ENCODE peak calls at places on chromosomes 1 and 21, in seven cellular contexts. S is GM23248, K is GM23338, R is HCT116, D is MM.1S, Y is PC-3, E is hepatocyte. M is an unnamed sample.
A peak's percentile ranks its signal among the peaks of the same experiment; 100 is the strongest.

GRCh38 chr1:228830954-228831481 is 95.7 kb downstream of the RHOU start:
- DNase-seq in S (peak; percentile 60), K (no peak), Y (peak; percentile 87), R (peak; percentile 64), E (peak; percentile 69), D (no peak), M (no peak)

GRCh38 chr1:181604482-181604881 is 121.2 kb downstream of the CACNA1E start:
- DNase-seq in D (no peak), E (no peak), R (no peak), K (no peak), S (no peak), Y (no peak), M (no peak)

GRCh38 chr1:24348196-24348595 is 29.0 kb downstream of the GRHL3 start:
- DNase-seq in E (no peak), S (no peak), Y (no peak), D (no peak), R (no peak), K (no peak), M (no peak)

GRCh38 chr1:59445040-59445439 is 148.1 kb downstream of the FGGY start:
- DNase-seq in R (no peak), S (peak; percentile 82), Y (peak; percentile 80), K (no peak), E (no peak), D (no peak), M (no peak)

GRCh38 chr1:20634594-20635084 is 1.4 kb downstream of the PINK1 start:
- DNase-seq in D (no peak), R (no peak), E (peak; percentile 66), S (peak; percentile 73), K (peak; percentile 81), Y (peak; percentile 71), M (peak; percentile 81)

GRCh38 chr1:150009604-150010387 is 730 bp downstream of the OTUD7B start:
- DNase-seq in S (peak; percentile 95), D (peak; percentile 25), E (peak; percentile 78), Y (peak; percentile 79), K (peak; percentile 66), R (no peak), M (peak; percentile 67)

GRCh38 chr1:17617787-17618557 is 78.5 kb downstream of the ARHGEF10L start:
- DNase-seq in D (no peak), Y (peak; percentile 23), E (no peak), K (no peak), R (no peak), S (peak; percentile 76), M (no peak)

GRCh38 chr21:15004721-15005370 is 60.0 kb downstream of the NRIP1 start:
- DNase-seq in S (peak; percentile 67), D (no peak), R (no peak), K (peak; percentile 16), Y (no peak), E (no peak), M (no peak)

GRCh38 chr1:29333008-29333407 is 96.7 kb downstream of the PTPRU start:
- DNase-seq in R (no peak), S (no peak), D (no peak), Y (no peak), E (no peak), K (no peak), M (no peak)

GRCh38 chr1:220044683-220045355 is 1.5 kb downstream of the EPRS1 start:
- DNase-seq in K (no peak), R (no peak), D (no peak), E (no peak), S (peak; percentile 18), Y (no peak), M (no peak)

GRCh38 chr1:107617456-107617855 is 347.5 kb downstream of the VAV3 start:
- DNase-seq in Y (no peak), S (no peak), R (no peak), D (no peak), K (no peak), E (no peak), M (no peak)

GRCh38 chr1:74528123-74528522 is 15.7 kb upstream of the LRRC53 start:
- DNase-seq in Y (no peak), D (no peak), R (no peak), S (no peak), E (no peak), K (no peak), M (no peak)

GRCh38 chr1:198156745-198157240 is at the start of gene NEK7:
- DNase-seq in D (peak; percentile 83), R (peak; percentile 59), E (peak; percentile 95), Y (peak; percentile 80), S (peak; percentile 95), K (peak; percentile 76), M (peak; percentile 89)

GRCh38 chr1:18109756-18110597 is 2.4 kb downstream of the IGSF21 start:
- DNase-seq in K (peak; percentile 97), D (no peak), Y (no peak), R (no peak), E (peak; percentile 46), S (peak; percentile 48), M (peak; percentile 87)

GRCh38 chr1:13517193-13517812 is 3.5 kb upstream of the LRRC38 start:
- DNase-seq in K (peak; percentile 91), E (peak; percentile 49), D (no peak), R (peak; percentile 21), Y (peak; percentile 43), S (peak; percentile 53), M (peak; percentile 84)

GRCh38 chr1:56833088-56833487 is 13.9 kb upstream of the FYB2 start:
- DNase-seq in E (no peak), D (no peak), Y (no peak), R (no peak), S (no peak), K (no peak), M (no peak)

GRCh38 chr1:20698195-20698910 is 19.5 kb downstream of the KIF17 start:
- DNase-seq in D (no peak), Y (peak; percentile 80), K (no peak), E (peak; percentile 41), S (peak; percentile 70), R (no peak), M (no peak)

GRCh38 chr1:9848022-9848421 is 24.3 kb upstream of the CLSTN1 start:
- DNase-seq in R (no peak), Y (no peak), D (no peak), K (no peak), E (peak; percentile 67), S (no peak), M (no peak)

GRCh38 chr1:169928438-169929209 is 34.9 kb upstream of the SCYL3 start:
- DNase-seq in E (peak; percentile 54), Y (peak; percentile 61), R (peak; percentile 43), K (peak; percentile 70), S (peak; percentile 69), D (peak; percentile 82), M (peak; percentile 54)

GRCh38 chr1:172352435-172352834 is 68.0 kb upstream of the C1orf105 start:
- DNase-seq in S (peak; percentile 56), Y (peak; percentile 96), E (no peak), R (peak; percentile 73), K (no peak), D (no peak), M (no peak)

GRCh38 chr1:196410768-196411167 is 197.5 kb downstream of the KCNT2 start:
- DNase-seq in D (no peak), E (no peak), K (no peak), Y (no peak), R (no peak), S (no peak), M (no peak)

GRCh38 chr1:232893481-232894313 is 56.7 kb upstream of the NTPCR start:
- DNase-seq in D (no peak), R (no peak), K (no peak), Y (no peak), E (no peak), S (peak; percentile 26), M (no peak)

GRCh38 chr1:232894436-232894835 is 56.0 kb upstream of the NTPCR start:
- DNase-seq in R (no peak), E (no peak), S (no peak), K (no peak), Y (no peak), D (no peak), M (no peak)

GRCh38 chr1:232890340-232890953 is 60.0 kb upstream of the NTPCR start:
- DNase-seq in Y (no peak), S (peak; percentile 2), D (no peak), R (no peak), K (no peak), E (no peak), M (no peak)

GRCh38 chr1:232891656-232892317 is 58.6 kb upstream of the NTPCR start:
- DNase-seq in D (no peak), S (peak; percentile 47), Y (no peak), R (no peak), K (no peak), E (no peak), M (no peak)

DNA sequence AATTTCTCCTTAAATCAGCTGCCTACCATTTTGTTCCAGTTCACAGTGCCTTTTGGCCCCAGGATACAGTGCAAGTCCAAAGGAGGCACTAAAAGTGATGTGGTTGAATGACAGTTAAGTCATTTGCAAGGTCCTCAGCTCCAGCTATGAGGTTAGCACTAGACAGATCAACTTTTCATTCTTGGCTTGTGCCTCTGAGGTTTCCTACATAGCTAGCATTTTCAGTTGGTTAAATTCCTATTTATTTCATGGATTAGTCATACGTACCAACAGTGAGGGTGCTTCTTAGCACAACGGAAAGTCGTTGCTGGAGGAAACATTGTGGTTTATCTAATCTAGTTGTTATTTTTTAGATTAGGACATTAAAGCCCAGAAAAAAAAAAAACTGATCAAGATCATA is 59.3 kb upstream of the NTPCR start:
- DNase-seq in R (no peak), D (no peak), S (peak; percentile 89), E (no peak), Y (peak; percentile 9), K (no peak), M (no peak)
- TF ChIP-seq EZH2phosphoT487 in R (no peak), D (no peak), S (peak; percentile 64), E (no peak), Y (no peak), K (no peak), M (no peak)

GRCh38 chr1:222310830-222311229 is 237.1 kb downstream of the HHIPL2 start:
- DNase-seq in K (no peak), Y (no peak), E (no peak), S (peak; percentile 3), D (peak; percentile 88), R (no peak), M (no peak)
- TF ChIP-seq EZH2phosphoT487 in K (no peak), Y (no peak), E (no peak), S (no peak), D (no peak), R (no peak), M (no peak)

GRCh38 chr1:151371340-151371739 is 1.2 kb downstream of the SELENBP1 start:
- DNase-seq in E (no peak), Y (peak; percentile 40), R (no peak), S (peak; percentile 70), K (no peak), D (no peak), M (no peak)

GRCh38 chr1:151373196-151373595 is 691 bp upstream of the SELENBP1 start:
- DNase-seq in K (no peak), R (no peak), Y (no peak), D (no peak), E (no peak), S (no peak), M (no peak)

GRCh38 chr1:151370211-151370911 is 2.1 kb downstream of the SELENBP1 start:
- DNase-seq in S (no peak), R (no peak), K (no peak), D (no peak), E (no peak), Y (no peak), M (no peak)

GRCh38 chr1:151372411-151372934 is at the start of gene SELENBP1:
- DNase-seq in K (peak; percentile 89), E (peak; percentile 91), S (peak; percentile 72), R (no peak), Y (peak; percentile 85), D (no peak), M (peak; percentile 77)

GRCh38 chr1:151371744-151372410 is 628 bp downstream of the SELENBP1 start:
- DNase-seq in K (no peak), R (no peak), S (peak; percentile 26), E (peak; percentile 45), D (no peak), Y (peak; percentile 22), M (no peak)
- TF ChIP-seq EZH2phosphoT487 in K (no peak), R (no peak), S (no peak), E (no peak), D (no peak), Y (no peak), M (no peak)

GRCh38 chr1:221839321-221839720 is 97.4 kb upstream of the DUSP10 start:
- DNase-seq in Y (no peak), S (no peak), R (no peak), K (no peak), D (peak; percentile 21), E (no peak), M (no peak)
- TF ChIP-seq EZH2phosphoT487 in Y (no peak), S (no peak), R (no peak), K (no peak), D (no peak), E (no peak), M (no peak)

M was measured in neural progenitor cell.